ENCODE peak calls at places on chromosomes 16 and 17, in five cellular contexts. T is bronchial epithelial cell; K is ascending aorta; L is effector memory CD8-positive, alpha-beta T cell; H is activated naive CD4-positive, alpha-beta T cell treated with anti-CD3 and anti-CD28 coated beads, Interleukin-2, amount 10 ng/mL, durations not matched to agents 7 days and 5 days. G is an unnamed sample.

GRCh38 chr17:7982171-7982570 is 20.2 kb upstream of the GUCY2D start:
- DNase-seq in T (peak; percentile 84), K (peak; percentile 31), L (no peak), H (no peak), G (peak; percentile 80)

GRCh38 chr16:56425439-56425832 is at the start of gene AMFR:
- DNase-seq in T (peak; percentile 55), K (peak; percentile 78), L (peak; percentile 59), H (peak; percentile 68), G (no peak)

GRCh38 chr17:7987112-7987893 is 15.1 kb upstream of the GUCY2D start:
- DNase-seq in T (no peak), K (no peak), L (no peak), H (no peak), G (peak; percentile 55)

GRCh38 chr17:54902017-54902416 is 1.4 kb downstream of the TOM1L1 start:
- DNase-seq in T (no peak), K (no peak), L (no peak), H (no peak), G (no peak)

GRCh38 chr17:50425001-50425681 is 877 bp upstream of the ACSF2 start:
- DNase-seq in T (no peak), K (no peak), L (no peak), H (no peak), G (no peak)

GRCh38 chr17:41690497-41690896 is 1.8 kb downstream of the EIF1 start:
- DNase-seq in T (no peak), K (no peak), L (no peak), H (no peak), G (no peak)

GRCh38 chr17:40350410-40351184 is 13.9 kb downstream of the GJD3 start:
- DNase-seq in T (no peak), K (no peak), L (no peak), H (no peak), G (no peak)

GRCh38 chr17:82031303-82031884 is at the start of gene RAC3:
- DNase-seq in T (no peak), K (no peak), L (no peak), H (no peak), G (no peak)

GRCh38 chr17:68600123-68600880 is 865 bp downstream of the FAM20A start:
- DNase-seq in T (no peak), K (no peak), L (no peak), H (peak; percentile 21), G (peak; percentile 88)

GRCh38 chr17:81941484-81942166 is 4.5 kb upstream of the PYCR1 start:
- DNase-seq in T (no peak), K (no peak), L (no peak), H (no peak), G (no peak)

GRCh38 chr17:47840742-47841487 is at the start of gene SCRN2:
- DNase-seq in T (peak; percentile 67), K (peak; percentile 94), L (peak; percentile 84), H (peak; percentile 91), G (peak; percentile 97)

GRCh38 chr16:70638814-70639792 is 7.3 kb upstream of the IL34 start:
- DNase-seq in T (peak; percentile 20), K (peak; percentile 76), L (no peak), H (no peak), G (no peak)

GRCh38 chr16:89723279-89724250 is 2.2 kb downstream of the ZNF276 start:
- DNase-seq in T (no peak), K (no peak), L (peak; percentile 89), H (peak; percentile 95), G (no peak)

GRCh38 chr16:79754081-79754872 is 153.7 kb upstream of the MAF start:
- DNase-seq in T (no peak), K (no peak), L (no peak), H (no peak), G (peak; percentile 29)

GRCh38 chr17:9125722-9126121 is 104.4 kb downstream of the NTN1 start:
- DNase-seq in T (no peak), K (no peak), L (no peak), H (no peak), G (no peak)

GRCh38 chr16:28873543-28874201 is 4.6 kb upstream of the ATP2A1 start:
- DNase-seq in T (no peak), K (no peak), L (peak; percentile 66), H (peak; percentile 70), G (no peak)

GRCh38 chr17:15342460-15342859 is 1.1 kb upstream of the TEKT3 start:
- DNase-seq in T (peak; percentile 41), K (no peak), L (no peak), H (no peak), G (no peak)

GRCh38 chr16:4682084-4682581 is 11.2 kb upstream of the NUDT16L1 start:
- DNase-seq in T (no peak), K (no peak), L (no peak), H (no peak), G (no peak)

GRCh38 chr16:13165024-13165423 is 263.6 kb downstream of the SHISA9 start:
- DNase-seq in T (no peak), K (no peak), L (no peak), H (no peak), G (no peak)

GRCh38 chr17:8289103-8289397 is 580 bp downstream of the RANGRF start:
- DNase-seq in T (no peak), K (peak; percentile 88), L (no peak), H (peak; percentile 80), G (no peak)

GRCh38 chr17:1577657-1578428 is 15.3 kb upstream of the PITPNA start:
- DNase-seq in T (no peak), K (no peak), L (no peak), H (no peak), G (no peak)